ENCODE peak calls at places on chromosome 18, in seven cellular contexts. One of them, this sample, is unnamed.

GRCh38 chr18:45437399-45437798 is 177.9 kb upstream of the SLC14A2 start:
- DNase-seq in AG10803: no peak
- DNase-seq in ovary: no peak
- DNase-seq in astrocyte of the cerebellum: no peak
- DNase-seq in mesendoderm: no peak
- DNase-seq in skeletal muscle cell: no peak
- DNase-seq in K562: no peak
- DNase-seq in this sample: no peak

GRCh38 chr18:48033770-48034650 is 103.6 kb upstream of the SMAD2 start:
- DNase-seq in AG10803: peak
- DNase-seq in K562: no peak
- DNase-seq in skeletal muscle cell: no peak
- DNase-seq in ovary: no peak
- DNase-seq in mesendoderm: no peak
- DNase-seq in astrocyte of the cerebellum: no peak
- DNase-seq in this sample: peak

GRCh38 chr18:76578571-76579300 is 83.7 kb upstream of the ZNF516 start:
- DNase-seq in skeletal muscle cell: no peak
- DNase-seq in AG10803: no peak
- DNase-seq in K562: no peak
- DNase-seq in ovary: no peak
- DNase-seq in mesendoderm: no peak
- DNase-seq in astrocyte of the cerebellum: no peak
- DNase-seq in this sample: no peak

GRCh38 chr18:60693426-60693825 is 320.9 kb upstream of the MC4R start:
- DNase-seq in skeletal muscle cell: peak
- DNase-seq in astrocyte of the cerebellum: no peak
- DNase-seq in AG10803: no peak
- DNase-seq in K562: no peak
- DNase-seq in mesendoderm: no peak
- DNase-seq in ovary: no peak
- DNase-seq in this sample: no peak

GRCh38 chr18:70450658-70451253 is 161.9 kb downstream of the SOCS6 start:
- DNase-seq in astrocyte of the cerebellum: no peak
- DNase-seq in mesendoderm: no peak
- DNase-seq in ovary: no peak
- DNase-seq in AG10803: peak
- DNase-seq in K562: no peak
- DNase-seq in skeletal muscle cell: no peak
- DNase-seq in this sample: no peak

GRCh38 chr18:61742555-61743429 is 150.0 kb downstream of the RNF152 start:
- DNase-seq in ovary: peak
- DNase-seq in AG10803: no peak
- DNase-seq in skeletal muscle cell: no peak
- DNase-seq in mesendoderm: no peak
- DNase-seq in K562: no peak
- DNase-seq in astrocyte of the cerebellum: no peak
- DNase-seq in this sample: peak

GRCh38 chr18:44342167-44342566 is 338.5 kb upstream of the SETBP1 start:
- DNase-seq in AG10803: no peak
- DNase-seq in mesendoderm: no peak
- DNase-seq in K562: no peak
- DNase-seq in astrocyte of the cerebellum: no peak
- DNase-seq in ovary: no peak
- DNase-seq in skeletal muscle cell: no peak
- DNase-seq in this sample: no peak

GRCh38 chr18:31101148-31102019 is 837 bp downstream of the DSC2 start:
- DNase-seq in mesendoderm: peak
- DNase-seq in K562: peak
- DNase-seq in astrocyte of the cerebellum: no peak
- DNase-seq in AG10803: no peak
- DNase-seq in skeletal muscle cell: no peak
- DNase-seq in ovary: peak
- DNase-seq in this sample: peak

GRCh38 chr18:49041677-49042570 is 91.2 kb upstream of the SMAD7 start:
- DNase-seq in astrocyte of the cerebellum: peak
- DNase-seq in mesendoderm: peak
- DNase-seq in K562: no peak
- DNase-seq in skeletal muscle cell: no peak
- DNase-seq in AG10803: peak
- DNase-seq in ovary: no peak
- DNase-seq in this sample: no peak

GRCh38 chr18:37315935-37316334 is 249.7 kb downstream of the CELF4 start:
- DNase-seq in astrocyte of the cerebellum: no peak
- DNase-seq in skeletal muscle cell: no peak
- DNase-seq in ovary: no peak
- DNase-seq in mesendoderm: no peak
- DNase-seq in K562: no peak
- DNase-seq in AG10803: no peak
- DNase-seq in this sample: no peak

GRCh38 chr18:79133724-79134123 is 64.5 kb downstream of the ATP9B start:
- DNase-seq in K562: no peak
- DNase-seq in astrocyte of the cerebellum: no peak
- DNase-seq in AG10803: no peak
- DNase-seq in mesendoderm: no peak
- DNase-seq in skeletal muscle cell: no peak
- DNase-seq in ovary: no peak
- DNase-seq in this sample: no peak

GRCh38 chr18:76441002-76441667 is 53.9 kb downstream of the ZNF516 start:
- DNase-seq in astrocyte of the cerebellum: no peak
- DNase-seq in mesendoderm: no peak
- DNase-seq in K562: no peak
- DNase-seq in ovary: no peak
- DNase-seq in skeletal muscle cell: no peak
- DNase-seq in AG10803: no peak
- DNase-seq in this sample: no peak

GRCh38 chr18:54775686-54776085 is 52.6 kb upstream of the RAB27B start:
- DNase-seq in AG10803: peak
- DNase-seq in K562: no peak
- DNase-seq in astrocyte of the cerebellum: peak
- DNase-seq in ovary: no peak
- DNase-seq in mesendoderm: peak
- DNase-seq in skeletal muscle cell: peak
- DNase-seq in this sample: no peak

GRCh38 chr18:46325836-46326235 is 221.7 kb downstream of the HAUS1 start:
- DNase-seq in astrocyte of the cerebellum: no peak
- DNase-seq in K562: no peak
- DNase-seq in AG10803: no peak
- DNase-seq in skeletal muscle cell: no peak
- DNase-seq in ovary: no peak
- DNase-seq in mesendoderm: no peak
- DNase-seq in this sample: no peak

DNA sequence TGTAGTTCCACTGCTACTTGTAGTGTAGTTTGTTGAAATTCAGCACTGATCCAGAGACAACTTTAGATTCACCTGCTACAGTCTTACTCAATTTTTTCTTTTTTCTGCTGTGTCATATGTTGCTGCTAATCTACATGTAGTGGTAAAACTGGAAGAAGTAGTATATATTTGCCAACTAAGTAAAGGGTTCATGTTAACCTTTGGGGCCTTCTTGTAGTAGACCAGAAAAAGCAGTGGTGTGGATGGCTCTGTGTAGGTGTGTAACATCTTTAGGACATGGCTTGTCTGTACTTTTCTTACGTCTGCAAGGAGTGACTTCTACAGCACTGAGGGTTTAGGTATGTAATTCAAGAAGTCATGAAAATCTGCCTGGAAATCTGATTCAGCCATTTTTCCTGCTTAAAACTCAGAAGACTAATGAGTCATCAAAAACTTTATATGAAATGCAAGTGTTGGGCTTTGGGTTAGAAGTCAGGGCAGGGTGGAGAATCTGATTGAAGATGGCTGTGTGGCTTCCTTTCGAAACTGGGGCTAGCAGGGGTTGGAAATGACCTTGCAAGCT is 8.4 kb downstream of the PTPRM start:
- DNase-seq in AG10803: peak
- DNase-seq in skeletal muscle cell: no peak
- DNase-seq in mesendoderm: no peak
- DNase-seq in K562: no peak
- DNase-seq in ovary: no peak
- DNase-seq in astrocyte of the cerebellum: no peak
- DNase-seq in this sample: no peak
- H3K4me3 ChIP-seq in AG10803: no peak
- H3K4me3 ChIP-seq in skeletal muscle cell: no peak
- H3K4me3 ChIP-seq in mesendoderm: no peak
- H3K4me3 ChIP-seq in K562: no peak
- H3K4me3 ChIP-seq in ovary: no peak
- H3K4me3 ChIP-seq in astrocyte of the cerebellum: no peak
- H3K4me3 ChIP-seq in this sample: no peak

DNA sequence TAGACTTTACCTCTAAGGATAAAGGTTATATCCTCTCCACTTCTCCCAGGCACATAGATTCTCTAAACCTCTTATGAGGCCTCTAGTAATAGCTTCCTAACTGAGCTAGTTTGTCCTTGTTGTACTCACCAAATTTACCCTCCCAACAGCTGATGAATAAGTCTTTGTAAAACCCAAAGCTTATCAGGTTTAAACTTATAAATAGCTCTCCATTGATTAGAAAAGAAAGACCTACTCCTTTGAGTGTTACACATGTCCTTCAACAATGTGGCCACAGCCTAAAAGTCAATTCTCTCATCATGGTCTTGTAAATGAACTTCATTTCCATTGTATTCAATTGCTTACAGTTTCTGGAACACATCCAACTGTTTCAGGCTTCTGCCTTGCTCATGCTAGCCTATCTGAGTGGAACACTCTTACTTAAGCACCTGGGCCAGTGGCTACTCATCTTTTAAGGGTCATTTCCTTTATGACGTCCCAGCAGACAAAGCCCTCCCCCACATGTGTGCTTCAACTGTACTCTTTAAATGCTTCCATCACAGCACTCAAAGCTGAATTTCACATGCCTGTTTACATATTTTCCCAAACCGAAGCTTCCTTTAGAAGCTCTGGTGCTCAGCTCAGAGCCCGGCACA is 131.6 kb downstream of the CDH2 start:
- DNase-seq in astrocyte of the cerebellum: no peak
- DNase-seq in K562: no peak
- DNase-seq in ovary: no peak
- DNase-seq in mesendoderm: peak
- DNase-seq in AG10803: peak
- DNase-seq in skeletal muscle cell: peak
- DNase-seq in this sample: no peak
- H3K4me3 ChIP-seq in astrocyte of the cerebellum: no peak
- H3K4me3 ChIP-seq in K562: no peak
- H3K4me3 ChIP-seq in ovary: no peak
- H3K4me3 ChIP-seq in mesendoderm: no peak
- H3K4me3 ChIP-seq in AG10803: no peak
- H3K4me3 ChIP-seq in skeletal muscle cell: no peak
- H3K4me3 ChIP-seq in this sample: no peak

GRCh38 chr18:35352283-35352682 is 8.1 kb upstream of the ZNF24 start:
- DNase-seq in ovary: no peak
- DNase-seq in skeletal muscle cell: no peak
- DNase-seq in astrocyte of the cerebellum: no peak
- DNase-seq in mesendoderm: peak
- DNase-seq in AG10803: no peak
- DNase-seq in K562: no peak
- DNase-seq in this sample: no peak

GRCh38 chr18:35352778-35353177 is 8.6 kb upstream of the ZNF24 start:
- DNase-seq in skeletal muscle cell: no peak
- DNase-seq in ovary: no peak
- DNase-seq in AG10803: no peak
- DNase-seq in K562: no peak
- DNase-seq in astrocyte of the cerebellum: no peak
- DNase-seq in mesendoderm: no peak
- DNase-seq in this sample: no peak

GRCh38 chr18:35355140-35355618 is 11.0 kb upstream of the ZNF24 start:
- DNase-seq in AG10803: peak
- DNase-seq in mesendoderm: peak
- DNase-seq in ovary: peak
- DNase-seq in K562: no peak
- DNase-seq in astrocyte of the cerebellum: peak
- DNase-seq in skeletal muscle cell: peak
- DNase-seq in this sample: peak
- H3K4me3 ChIP-seq in AG10803: peak
- H3K4me3 ChIP-seq in mesendoderm: no peak
- H3K4me3 ChIP-seq in ovary: no peak
- H3K4me3 ChIP-seq in K562: no peak
- H3K4me3 ChIP-seq in astrocyte of the cerebellum: no peak
- H3K4me3 ChIP-seq in skeletal muscle cell: peak
- H3K4me3 ChIP-seq in this sample: peak

DNA sequence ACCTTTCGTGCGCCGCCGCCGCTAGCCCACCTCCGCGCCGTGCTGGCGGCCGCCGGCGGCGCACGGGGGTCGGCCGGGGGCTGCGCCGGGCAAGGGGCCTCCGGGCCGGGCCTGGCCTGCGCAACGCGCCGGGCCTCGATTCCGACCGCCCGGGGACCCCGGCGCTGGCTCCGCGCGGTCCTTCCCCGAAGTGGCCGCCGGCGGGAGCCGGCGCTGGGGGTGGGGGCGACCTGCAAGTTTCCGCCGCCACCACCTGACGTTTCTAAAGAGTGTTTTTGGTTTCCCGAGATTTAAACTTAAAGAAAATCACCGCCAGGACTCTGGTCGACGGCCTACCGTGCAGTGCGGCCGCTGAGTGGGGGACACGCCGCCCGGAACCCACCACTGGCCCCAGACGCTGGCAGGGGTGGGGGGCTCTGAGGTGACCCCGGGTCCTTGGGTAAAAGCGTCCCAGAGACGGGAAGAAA is 3.8 kb upstream of the GATA6 start:
- DNase-seq in mesendoderm: no peak
- DNase-seq in astrocyte of the cerebellum: no peak
- DNase-seq in K562: no peak
- DNase-seq in ovary: peak
- DNase-seq in skeletal muscle cell: no peak
- DNase-seq in AG10803: no peak
- DNase-seq in this sample: no peak
- H3K4me3 ChIP-seq in mesendoderm: peak
- H3K4me3 ChIP-seq in astrocyte of the cerebellum: no peak
- H3K4me3 ChIP-seq in K562: no peak
- H3K4me3 ChIP-seq in ovary: peak
- H3K4me3 ChIP-seq in skeletal muscle cell: no peak
- H3K4me3 ChIP-seq in AG10803: no peak
- H3K4me3 ChIP-seq in this sample: peak

GRCh38 chr18:26574958-26575864 is 26.9 kb upstream of the KCTD1 start:
- DNase-seq in K562: no peak
- DNase-seq in astrocyte of the cerebellum: peak
- DNase-seq in ovary: peak
- DNase-seq in skeletal muscle cell: peak
- DNase-seq in AG10803: peak
- DNase-seq in mesendoderm: peak
- DNase-seq in this sample: no peak

GRCh38 chr18:26579941-26580618 is 31.7 kb upstream of the KCTD1 start:
- DNase-seq in skeletal muscle cell: no peak
- DNase-seq in ovary: no peak
- DNase-seq in K562: no peak
- DNase-seq in AG10803: no peak
- DNase-seq in mesendoderm: no peak
- DNase-seq in astrocyte of the cerebellum: no peak
- DNase-seq in this sample: no peak

GRCh38 chr18:26575865-26576217 is 27.5 kb upstream of the KCTD1 start:
- DNase-seq in astrocyte of the cerebellum: no peak
- DNase-seq in skeletal muscle cell: no peak
- DNase-seq in AG10803: no peak
- DNase-seq in ovary: no peak
- DNase-seq in mesendoderm: peak
- DNase-seq in K562: no peak
- DNase-seq in this sample: no peak
- H3K4me3 ChIP-seq in astrocyte of the cerebellum: peak
- H3K4me3 ChIP-seq in skeletal muscle cell: peak
- H3K4me3 ChIP-seq in AG10803: no peak
- H3K4me3 ChIP-seq in ovary: peak
- H3K4me3 ChIP-seq in mesendoderm: no peak
- H3K4me3 ChIP-seq in K562: no peak
- H3K4me3 ChIP-seq in this sample: peak

This sample was measured in coronary artery.